ENCODE peak calls at places on chromosomes 4 and X, in six cellular contexts. One of them, this sample, is unnamed.
A peak's percentile ranks its signal among the peaks of the same experiment; 100 is the strongest.

GRCh38 chr4:165864228-165864627 is 8.8 kb upstream of the TLL1 start:
- DNase-seq in activated gamma-delta T cell: no peak
- DNase-seq in uterus: no peak
- DNase-seq in T-helper 22 cell: no peak
- DNase-seq in stimulated activated CD4-positive, alpha-beta T cell treated with anti-CD3 and anti-CD28 coated beads, Interleukin-15, amount 100 ng/mL, for 48 hours: no peak
- DNase-seq in SK-N-DZ: no peak
- DNase-seq in this sample: no peak

GRCh38 chrX:68059469-68059868 is 373.8 kb downstream of the OPHN1 start:
- DNase-seq in activated gamma-delta T cell: no peak
- DNase-seq in uterus: no peak
- DNase-seq in T-helper 22 cell: no peak
- DNase-seq in stimulated activated CD4-positive, alpha-beta T cell treated with anti-CD3 and anti-CD28 coated beads, Interleukin-15, amount 100 ng/mL, for 48 hours: no peak
- DNase-seq in SK-N-DZ: no peak
- DNase-seq in this sample: no peak

GRCh38 chr4:40168070-40168469 is 28.8 kb upstream of the RHOH start:
- DNase-seq in activated gamma-delta T cell: no peak
- DNase-seq in uterus: no peak
- DNase-seq in T-helper 22 cell: no peak
- DNase-seq in stimulated activated CD4-positive, alpha-beta T cell treated with anti-CD3 and anti-CD28 coated beads, Interleukin-15, amount 100 ng/mL, for 48 hours: no peak
- DNase-seq in SK-N-DZ: no peak
- DNase-seq in this sample: no peak

GRCh38 chr4:174037631-174038030 is 245.8 kb downstream of the FBXO8 start:
- DNase-seq in activated gamma-delta T cell: no peak
- DNase-seq in uterus: no peak
- DNase-seq in T-helper 22 cell: no peak
- DNase-seq in stimulated activated CD4-positive, alpha-beta T cell treated with anti-CD3 and anti-CD28 coated beads, Interleukin-15, amount 100 ng/mL, for 48 hours: no peak
- DNase-seq in SK-N-DZ: no peak
- DNase-seq in this sample: no peak

GRCh38 chrX:100980608-100981497 is 11.3 kb downstream of the ARL13A start:
- DNase-seq in activated gamma-delta T cell: no peak
- DNase-seq in uterus: no peak
- DNase-seq in T-helper 22 cell: no peak
- DNase-seq in stimulated activated CD4-positive, alpha-beta T cell treated with anti-CD3 and anti-CD28 coated beads, Interleukin-15, amount 100 ng/mL, for 48 hours: no peak
- DNase-seq in SK-N-DZ: no peak
- DNase-seq in this sample: no peak

GRCh38 chr4:73019462-73020047 is 50.0 kb downstream of the COX18 start:
- DNase-seq in activated gamma-delta T cell: no peak
- DNase-seq in uterus: no peak
- DNase-seq in T-helper 22 cell: no peak
- DNase-seq in stimulated activated CD4-positive, alpha-beta T cell treated with anti-CD3 and anti-CD28 coated beads, Interleukin-15, amount 100 ng/mL, for 48 hours: no peak
- DNase-seq in SK-N-DZ: peak; percentile 26
- DNase-seq in this sample: no peak

GRCh38 chrX:47649781-47650163 is 591 bp downstream of the ELK1 start:
- DNase-seq in activated gamma-delta T cell: no peak
- DNase-seq in uterus: no peak
- DNase-seq in T-helper 22 cell: no peak
- DNase-seq in stimulated activated CD4-positive, alpha-beta T cell treated with anti-CD3 and anti-CD28 coated beads, Interleukin-15, amount 100 ng/mL, for 48 hours: no peak
- DNase-seq in SK-N-DZ: no peak
- DNase-seq in this sample: no peak

GRCh38 chrX:152445926-152446325 is 5.2 kb downstream of the GABRA3 start:
- DNase-seq in activated gamma-delta T cell: no peak
- DNase-seq in uterus: no peak
- DNase-seq in T-helper 22 cell: no peak
- DNase-seq in stimulated activated CD4-positive, alpha-beta T cell treated with anti-CD3 and anti-CD28 coated beads, Interleukin-15, amount 100 ng/mL, for 48 hours: no peak
- DNase-seq in SK-N-DZ: no peak
- DNase-seq in this sample: no peak

GRCh38 chr4:169315530-169316306 is 45.0 kb upstream of the SH3RF1 start:
- DNase-seq in activated gamma-delta T cell: no peak
- DNase-seq in uterus: no peak
- DNase-seq in T-helper 22 cell: no peak
- DNase-seq in stimulated activated CD4-positive, alpha-beta T cell treated with anti-CD3 and anti-CD28 coated beads, Interleukin-15, amount 100 ng/mL, for 48 hours: no peak
- DNase-seq in SK-N-DZ: peak; percentile 79
- DNase-seq in this sample: no peak

GRCh38 chr4:93030670-93031069 is 726.9 kb downstream of the GRID2 start:
- DNase-seq in activated gamma-delta T cell: no peak
- DNase-seq in uterus: no peak
- DNase-seq in T-helper 22 cell: no peak
- DNase-seq in stimulated activated CD4-positive, alpha-beta T cell treated with anti-CD3 and anti-CD28 coated beads, Interleukin-15, amount 100 ng/mL, for 48 hours: no peak
- DNase-seq in SK-N-DZ: no peak
- DNase-seq in this sample: no peak

GRCh38 chr4:169268951-169269781 is 1.6 kb downstream of the SH3RF1 start:
- DNase-seq in activated gamma-delta T cell: no peak
- DNase-seq in uterus: no peak
- DNase-seq in T-helper 22 cell: no peak
- DNase-seq in stimulated activated CD4-positive, alpha-beta T cell treated with anti-CD3 and anti-CD28 coated beads, Interleukin-15, amount 100 ng/mL, for 48 hours: no peak
- DNase-seq in SK-N-DZ: peak; percentile 24
- DNase-seq in this sample: no peak

GRCh38 chr4:120517966-120518365 is 404.6 kb downstream of the PRDM5 start:
- DNase-seq in activated gamma-delta T cell: no peak
- DNase-seq in uterus: peak; percentile 50
- DNase-seq in T-helper 22 cell: no peak
- DNase-seq in stimulated activated CD4-positive, alpha-beta T cell treated with anti-CD3 and anti-CD28 coated beads, Interleukin-15, amount 100 ng/mL, for 48 hours: no peak
- DNase-seq in SK-N-DZ: no peak
- DNase-seq in this sample: no peak

GRCh38 chrX:129323115-129323514 is 200.2 kb downstream of the SMARCA1 start:
- DNase-seq in activated gamma-delta T cell: no peak
- DNase-seq in uterus: no peak
- DNase-seq in T-helper 22 cell: no peak
- DNase-seq in stimulated activated CD4-positive, alpha-beta T cell treated with anti-CD3 and anti-CD28 coated beads, Interleukin-15, amount 100 ng/mL, for 48 hours: no peak
- DNase-seq in SK-N-DZ: no peak
- DNase-seq in this sample: no peak

GRCh38 chrX:31423575-31424284 is 351.9 kb upstream of the FTHL17 start:
- DNase-seq in activated gamma-delta T cell: no peak
- DNase-seq in uterus: no peak
- DNase-seq in T-helper 22 cell: no peak
- DNase-seq in stimulated activated CD4-positive, alpha-beta T cell treated with anti-CD3 and anti-CD28 coated beads, Interleukin-15, amount 100 ng/mL, for 48 hours: no peak
- DNase-seq in SK-N-DZ: peak; percentile 40
- DNase-seq in this sample: no peak

GRCh38 chr4:129092636-129093172 is 635 bp downstream of the SCLT1 start:
- DNase-seq in activated gamma-delta T cell: no peak
- DNase-seq in uterus: no peak
- DNase-seq in T-helper 22 cell: no peak
- DNase-seq in stimulated activated CD4-positive, alpha-beta T cell treated with anti-CD3 and anti-CD28 coated beads, Interleukin-15, amount 100 ng/mL, for 48 hours: no peak
- DNase-seq in SK-N-DZ: peak; percentile 16
- DNase-seq in this sample: no peak

GRCh38 chr4:1402021-1402515 is 4.2 kb downstream of the NKX1-1 start:
- DNase-seq in activated gamma-delta T cell: no peak
- DNase-seq in uterus: peak; percentile 7
- DNase-seq in T-helper 22 cell: no peak
- DNase-seq in stimulated activated CD4-positive, alpha-beta T cell treated with anti-CD3 and anti-CD28 coated beads, Interleukin-15, amount 100 ng/mL, for 48 hours: no peak
- DNase-seq in SK-N-DZ: no peak
- DNase-seq in this sample: no peak

GRCh38 chr4:143411527-143412480 is 75.1 kb downstream of the GAB1 start:
- DNase-seq in activated gamma-delta T cell: no peak
- DNase-seq in uterus: no peak
- DNase-seq in T-helper 22 cell: no peak
- DNase-seq in stimulated activated CD4-positive, alpha-beta T cell treated with anti-CD3 and anti-CD28 coated beads, Interleukin-15, amount 100 ng/mL, for 48 hours: no peak
- DNase-seq in SK-N-DZ: no peak
- DNase-seq in this sample: peak; percentile 76

GRCh38 chr4:168221298-168221697 is 97.3 kb downstream of the DDX60 start:
- DNase-seq in activated gamma-delta T cell: no peak
- DNase-seq in uterus: no peak
- DNase-seq in T-helper 22 cell: no peak
- DNase-seq in stimulated activated CD4-positive, alpha-beta T cell treated with anti-CD3 and anti-CD28 coated beads, Interleukin-15, amount 100 ng/mL, for 48 hours: no peak
- DNase-seq in SK-N-DZ: no peak
- DNase-seq in this sample: no peak

GRCh38 chrX:20267599-20267923 is 852 bp upstream of the RPS6KA3 start:
- DNase-seq in activated gamma-delta T cell: no peak
- DNase-seq in uterus: no peak
- DNase-seq in T-helper 22 cell: no peak
- DNase-seq in stimulated activated CD4-positive, alpha-beta T cell treated with anti-CD3 and anti-CD28 coated beads, Interleukin-15, amount 100 ng/mL, for 48 hours: no peak
- DNase-seq in SK-N-DZ: no peak
- DNase-seq in this sample: no peak

GRCh38 chrX:114959729-114960128 is 57.7 kb downstream of the IL13RA2 start:
- DNase-seq in activated gamma-delta T cell: no peak
- DNase-seq in uterus: no peak
- DNase-seq in T-helper 22 cell: no peak
- DNase-seq in stimulated activated CD4-positive, alpha-beta T cell treated with anti-CD3 and anti-CD28 coated beads, Interleukin-15, amount 100 ng/mL, for 48 hours: no peak
- DNase-seq in SK-N-DZ: no peak
- DNase-seq in this sample: no peak

GRCh38 chr4:100694467-100694866 is 176.6 kb upstream of the EMCN start:
- DNase-seq in activated gamma-delta T cell: no peak
- DNase-seq in uterus: no peak
- DNase-seq in T-helper 22 cell: no peak
- DNase-seq in stimulated activated CD4-positive, alpha-beta T cell treated with anti-CD3 and anti-CD28 coated beads, Interleukin-15, amount 100 ng/mL, for 48 hours: no peak
- DNase-seq in SK-N-DZ: no peak
- DNase-seq in this sample: no peak

GRCh38 chr4:86286729-86287128 is 73.1 kb downstream of the MAPK10 start:
- DNase-seq in activated gamma-delta T cell: no peak
- DNase-seq in uterus: no peak
- DNase-seq in T-helper 22 cell: no peak
- DNase-seq in stimulated activated CD4-positive, alpha-beta T cell treated with anti-CD3 and anti-CD28 coated beads, Interleukin-15, amount 100 ng/mL, for 48 hours: no peak
- DNase-seq in SK-N-DZ: no peak
- DNase-seq in this sample: no peak

GRCh38 chr4:156560701-156561100 is 410.9 kb downstream of the PDGFC start:
- DNase-seq in activated gamma-delta T cell: no peak
- DNase-seq in uterus: no peak
- DNase-seq in T-helper 22 cell: no peak
- DNase-seq in stimulated activated CD4-positive, alpha-beta T cell treated with anti-CD3 and anti-CD28 coated beads, Interleukin-15, amount 100 ng/mL, for 48 hours: no peak
- DNase-seq in SK-N-DZ: no peak
- DNase-seq in this sample: no peak

GRCh38 chr4:124708517-124709300 is 3.8 kb downstream of the ANKRD50 start:
- DNase-seq in activated gamma-delta T cell: no peak
- DNase-seq in uterus: no peak
- DNase-seq in T-helper 22 cell: no peak
- DNase-seq in stimulated activated CD4-positive, alpha-beta T cell treated with anti-CD3 and anti-CD28 coated beads, Interleukin-15, amount 100 ng/mL, for 48 hours: no peak
- DNase-seq in SK-N-DZ: no peak
- DNase-seq in this sample: no peak

GRCh38 chr4:1244978-1245471 is 3.9 kb downstream of the CTBP1 start:
- DNase-seq in activated gamma-delta T cell: no peak
- DNase-seq in uterus: no peak
- DNase-seq in T-helper 22 cell: no peak
- DNase-seq in stimulated activated CD4-positive, alpha-beta T cell treated with anti-CD3 and anti-CD28 coated beads, Interleukin-15, amount 100 ng/mL, for 48 hours: no peak
- DNase-seq in SK-N-DZ: no peak
- DNase-seq in this sample: no peak

GRCh38 chrX:101397779-101398178 is 7.0 kb downstream of the RPL36A start:
- DNase-seq in activated gamma-delta T cell: no peak
- DNase-seq in uterus: no peak
- DNase-seq in T-helper 22 cell: no peak
- DNase-seq in stimulated activated CD4-positive, alpha-beta T cell treated with anti-CD3 and anti-CD28 coated beads, Interleukin-15, amount 100 ng/mL, for 48 hours: no peak
- DNase-seq in SK-N-DZ: no peak
- DNase-seq in this sample: no peak

GRCh38 chrX:2928127-2928582 is 984 bp downstream of the ARSD start:
- DNase-seq in activated gamma-delta T cell: peak; percentile 9
- DNase-seq in uterus: peak; percentile 56
- DNase-seq in T-helper 22 cell: no peak
- DNase-seq in stimulated activated CD4-positive, alpha-beta T cell treated with anti-CD3 and anti-CD28 coated beads, Interleukin-15, amount 100 ng/mL, for 48 hours: no peak
- DNase-seq in SK-N-DZ: no peak
- DNase-seq in this sample: no peak

GRCh38 chr4:108694423-108694822 is 44.0 kb downstream of the OSTC start:
- DNase-seq in activated gamma-delta T cell: no peak
- DNase-seq in uterus: no peak
- DNase-seq in T-helper 22 cell: no peak
- DNase-seq in stimulated activated CD4-positive, alpha-beta T cell treated with anti-CD3 and anti-CD28 coated beads, Interleukin-15, amount 100 ng/mL, for 48 hours: no peak
- DNase-seq in SK-N-DZ: no peak
- DNase-seq in this sample: no peak

GRCh38 chr4:147787204-147787603 is 55.3 kb downstream of the ARHGAP10 start:
- DNase-seq in activated gamma-delta T cell: no peak
- DNase-seq in uterus: peak; percentile 70
- DNase-seq in T-helper 22 cell: no peak
- DNase-seq in stimulated activated CD4-positive, alpha-beta T cell treated with anti-CD3 and anti-CD28 coated beads, Interleukin-15, amount 100 ng/mL, for 48 hours: no peak
- DNase-seq in SK-N-DZ: no peak
- DNase-seq in this sample: no peak

GRCh38 chrX:108582151-108582550 is 142.5 kb downstream of the COL4A5 start:
- DNase-seq in activated gamma-delta T cell: no peak
- DNase-seq in uterus: no peak
- DNase-seq in T-helper 22 cell: no peak
- DNase-seq in stimulated activated CD4-positive, alpha-beta T cell treated with anti-CD3 and anti-CD28 coated beads, Interleukin-15, amount 100 ng/mL, for 48 hours: no peak
- DNase-seq in SK-N-DZ: no peak
- DNase-seq in this sample: no peak

GRCh38 chr4:110172972-110173371 is 25.4 kb downstream of the ELOVL6 start:
- DNase-seq in activated gamma-delta T cell: no peak
- DNase-seq in uterus: no peak
- DNase-seq in T-helper 22 cell: no peak
- DNase-seq in stimulated activated CD4-positive, alpha-beta T cell treated with anti-CD3 and anti-CD28 coated beads, Interleukin-15, amount 100 ng/mL, for 48 hours: no peak
- DNase-seq in SK-N-DZ: no peak
- DNase-seq in this sample: peak; percentile 24

GRCh38 chrX:38861489-38861888 is 60.2 kb downstream of the MID1IP1 start:
- DNase-seq in activated gamma-delta T cell: no peak
- DNase-seq in uterus: no peak
- DNase-seq in T-helper 22 cell: no peak
- DNase-seq in stimulated activated CD4-positive, alpha-beta T cell treated with anti-CD3 and anti-CD28 coated beads, Interleukin-15, amount 100 ng/mL, for 48 hours: no peak
- DNase-seq in SK-N-DZ: no peak
- DNase-seq in this sample: no peak

This sample was measured in NCI-H774.